ENCODE peak calls at places on chromosomes 6 and 20, in four cellular contexts. R is GM23338; K is heart left ventricle; S is CD8-positive, alpha-beta T cell. O is an unnamed sample.

GRCh38 chr20:11373391-11373790 is 544.3 kb upstream of the BTBD3 start:
- DNase-seq in R (no peak), K (peak), S (no peak), O (no peak)

GRCh38 chr6:162181741-162182401 is 545.7 kb downstream of the PRKN start:
- DNase-seq in R (no peak), K (no peak), S (no peak), O (no peak)

GRCh38 chr6:111461860-111462259 is 21.2 kb downstream of the REV3L start:
- DNase-seq in R (no peak), K (no peak), S (no peak), O (no peak)

GRCh38 chr6:112199001-112199403 is 55.4 kb downstream of the LAMA4 start:
- DNase-seq in R (peak), K (no peak), S (no peak), O (no peak)

GRCh38 chr20:1685304-1686052 is 27.9 kb upstream of the SIRPG start:
- DNase-seq in R (no peak), K (no peak), S (no peak), O (no peak)

GRCh38 chr6:166597711-166598440 is 11.4 kb upstream of the RAMACL start:
- DNase-seq in R (no peak), K (no peak), S (no peak), O (peak)

GRCh38 chr6:75528423-75528822 is 34.8 kb upstream of the FILIP1 start:
- DNase-seq in R (peak), K (no peak), S (no peak), O (no peak)

GRCh38 chr6:27096834-27097511 is 150.5 kb upstream of the PRSS16 start:
- DNase-seq in R (peak), K (peak), S (no peak), O (no peak)

GRCh38 chr6:25945175-25945574 is 14.7 kb upstream of the SLC17A2 start:
- DNase-seq in R (no peak), K (no peak), S (no peak), O (no peak)

GRCh38 chr20:58048096-58048702 is 180.3 kb downstream of the ANKRD60 start:
- DNase-seq in R (peak), K (no peak), S (no peak), O (peak)

GRCh38 chr20:7503501-7503900 is 436.8 kb downstream of the HAO1 start:
- DNase-seq in R (no peak), K (peak), S (no peak), O (no peak)

GRCh38 chr20:33301192-33301930 is 18.3 kb downstream of the BPIFB1 start:
- DNase-seq in R (peak), K (no peak), S (no peak), O (no peak)

GRCh38 chr6:155832596-155832995 is 377.0 kb upstream of the NOX3 start:
- DNase-seq in R (peak), K (no peak), S (no peak), O (no peak)

GRCh38 chr20:33072813-33073212 is 6.6 kb upstream of the BPIFB4 start:
- DNase-seq in R (no peak), K (no peak), S (no peak), O (no peak)

GRCh38 chr20:21707267-21707666 is 1.8 kb downstream of the PAX1 start:
- DNase-seq in R (no peak), K (no peak), S (no peak), O (no peak)

GRCh38 chr6:157621401-157621800 is 201.6 kb upstream of the SNX9 start:
- DNase-seq in R (no peak), K (no peak), S (no peak), O (no peak)

GRCh38 chr6:32116674-32117073 is 7.5 kb upstream of the TNXB start:
- DNase-seq in R (peak), K (no peak), S (no peak), O (no peak)
- TF ChIP-seq CTCF in R (peak), K (peak), S (peak), O (peak)

GRCh38 chr6:13528777-13529343 is 41.5 kb upstream of the GFOD1 start:
- DNase-seq in R (no peak), K (peak), S (no peak), O (no peak)

GRCh38 chr6:13526339-13526717 is 38.9 kb upstream of the GFOD1 start:
- DNase-seq in R (no peak), K (no peak), S (no peak), O (no peak)

GRCh38 chr6:13527669-13528051 is 40.3 kb upstream of the GFOD1 start:
- DNase-seq in R (no peak), K (no peak), S (no peak), O (no peak)

GRCh38 chr6:13528232-13528631 is 40.8 kb upstream of the GFOD1 start:
- DNase-seq in R (no peak), K (no peak), S (no peak), O (no peak)

DNA sequence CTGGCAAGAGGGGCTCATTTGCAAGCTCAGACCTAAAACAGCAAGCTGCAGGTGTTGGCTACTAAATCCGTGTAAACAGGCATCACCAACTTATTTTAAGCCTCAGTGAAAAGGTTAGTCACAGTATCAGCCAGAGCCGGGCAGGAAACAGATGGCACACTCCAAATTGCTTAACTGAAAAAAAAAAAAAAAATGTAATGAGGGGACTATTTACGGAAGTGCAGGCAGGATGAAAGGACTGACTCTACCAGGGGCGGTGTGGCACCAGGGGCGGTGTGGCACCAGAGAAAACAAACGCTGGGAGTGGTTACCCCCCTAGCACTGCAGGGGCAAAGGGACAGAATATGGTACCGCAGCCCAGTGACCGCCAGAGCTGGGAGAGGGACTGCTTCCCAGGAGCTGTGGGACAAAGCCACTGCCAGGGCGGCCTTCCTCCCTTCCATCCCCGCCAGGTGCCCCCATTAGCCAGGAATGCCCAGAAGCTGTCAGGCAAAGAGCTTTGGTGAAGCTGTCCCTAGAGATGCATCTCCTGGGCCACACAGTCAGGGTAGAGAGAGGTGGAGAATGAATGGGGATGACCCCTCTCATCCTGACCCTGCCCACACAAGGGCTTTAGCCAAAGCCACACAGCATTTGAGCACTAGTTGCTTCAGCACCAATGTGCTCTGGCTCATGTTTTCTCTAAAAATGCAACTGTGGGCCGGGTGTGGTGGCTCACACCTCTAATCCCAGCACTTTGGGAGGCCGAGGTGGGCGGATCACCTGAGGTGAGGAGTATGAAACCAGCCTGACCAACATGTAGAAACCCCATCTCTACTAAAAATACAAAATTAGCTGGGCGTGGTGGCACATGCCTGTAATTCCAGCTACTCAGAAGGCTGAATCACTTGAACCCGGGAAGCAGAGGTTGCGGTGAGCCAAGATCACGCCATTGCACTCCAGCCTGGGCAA is 39.6 kb upstream of the GFOD1 start:
- DNase-seq in R (no peak), K (peak), S (no peak), O (no peak)
- TF ChIP-seq CTCF in R (no peak), K (no peak), S (no peak), O (no peak)

GRCh38 chr6:147508871-147509608 is 550 bp downstream of the SAMD5 start:
- DNase-seq in R (peak), K (no peak), S (no peak), O (no peak)

GRCh38 chr6:147507162-147508072 is 1.1 kb upstream of the SAMD5 start:
- DNase-seq in R (peak), K (peak), S (no peak), O (peak)

GRCh38 chr6:147508073-147508870 is at the start of gene SAMD5:
- DNase-seq in R (peak), K (peak), S (no peak), O (peak)

GRCh38 chr6:147504848-147505247 is 3.6 kb upstream of the SAMD5 start:
- DNase-seq in R (no peak), K (no peak), S (no peak), O (no peak)

DNA sequence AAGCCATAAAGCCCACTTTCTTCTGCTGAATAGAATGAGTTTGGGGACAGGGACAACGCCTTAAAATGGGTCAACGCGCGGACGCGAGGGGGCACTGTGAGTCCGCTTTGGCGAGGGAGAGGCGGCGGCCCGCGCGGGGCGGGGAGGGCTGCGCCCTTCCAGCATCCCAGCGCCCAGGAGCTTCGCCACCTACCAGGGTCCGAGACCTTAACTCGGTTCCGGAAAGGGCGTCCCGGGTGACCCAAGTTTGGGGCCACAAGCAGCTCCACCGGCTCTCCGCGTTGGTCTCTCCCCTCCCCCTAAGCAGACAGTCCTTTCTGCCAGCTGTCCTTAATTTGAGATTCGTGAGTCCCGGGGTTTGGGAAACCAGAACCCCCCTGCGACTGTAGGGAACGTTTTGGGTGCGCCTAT is 1.8 kb upstream of the SAMD5 start:
- DNase-seq in R (peak), K (peak), S (no peak), O (peak)
- TF ChIP-seq CTCF in R (peak), K (peak), S (no peak), O (peak)

DNA sequence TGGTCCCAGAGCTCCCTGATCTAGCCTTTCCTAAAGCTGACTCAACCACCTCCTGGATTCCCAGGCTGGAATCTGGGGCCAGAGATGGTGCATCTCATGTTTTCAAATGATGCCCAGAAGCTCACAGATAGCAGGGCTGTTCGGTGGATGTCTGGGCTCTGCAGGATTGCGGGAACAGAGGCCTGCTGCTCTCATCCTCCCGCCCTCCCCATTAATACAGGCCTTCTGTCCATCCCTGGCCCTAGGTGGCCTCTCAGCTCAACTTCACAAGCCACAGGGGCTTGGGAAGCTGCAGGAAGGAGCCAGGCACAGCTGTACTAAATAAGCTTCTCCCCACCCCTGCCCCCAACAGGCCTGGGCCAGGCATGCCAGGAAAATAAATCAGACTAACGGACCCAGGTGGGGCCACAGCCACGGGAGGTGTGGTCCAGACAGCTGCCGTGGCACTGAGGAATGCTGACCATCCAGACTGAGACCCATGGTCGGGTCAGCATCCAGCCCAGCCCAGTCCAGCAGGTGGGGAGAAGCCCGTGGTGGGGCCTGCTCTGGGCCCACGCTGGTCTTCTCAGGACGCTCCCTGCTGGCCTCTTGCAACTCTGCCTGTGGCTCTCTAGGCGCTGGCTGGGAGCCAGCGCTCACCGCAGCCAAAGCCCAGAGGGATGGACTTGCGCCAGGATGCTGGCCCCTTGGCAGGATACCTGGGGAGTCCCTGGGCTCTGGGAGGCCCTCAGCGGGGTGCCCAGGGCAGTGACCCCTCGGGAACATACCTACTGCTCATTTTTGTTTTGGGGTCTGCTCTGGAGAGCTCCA is 8.5 kb upstream of the YTHDF1 start:
- DNase-seq in R (no peak), K (peak), S (no peak), O (no peak)
- TF ChIP-seq CTCF in R (peak), K (no peak), S (no peak), O (peak)

GRCh38 chr6:83436674-83437073 is 5.8 kb upstream of the ME1 start:
- DNase-seq in R (no peak), K (no peak), S (no peak), O (no peak)
- TF ChIP-seq CTCF in R (no peak), K (no peak), S (no peak), O (no peak)

DNA sequence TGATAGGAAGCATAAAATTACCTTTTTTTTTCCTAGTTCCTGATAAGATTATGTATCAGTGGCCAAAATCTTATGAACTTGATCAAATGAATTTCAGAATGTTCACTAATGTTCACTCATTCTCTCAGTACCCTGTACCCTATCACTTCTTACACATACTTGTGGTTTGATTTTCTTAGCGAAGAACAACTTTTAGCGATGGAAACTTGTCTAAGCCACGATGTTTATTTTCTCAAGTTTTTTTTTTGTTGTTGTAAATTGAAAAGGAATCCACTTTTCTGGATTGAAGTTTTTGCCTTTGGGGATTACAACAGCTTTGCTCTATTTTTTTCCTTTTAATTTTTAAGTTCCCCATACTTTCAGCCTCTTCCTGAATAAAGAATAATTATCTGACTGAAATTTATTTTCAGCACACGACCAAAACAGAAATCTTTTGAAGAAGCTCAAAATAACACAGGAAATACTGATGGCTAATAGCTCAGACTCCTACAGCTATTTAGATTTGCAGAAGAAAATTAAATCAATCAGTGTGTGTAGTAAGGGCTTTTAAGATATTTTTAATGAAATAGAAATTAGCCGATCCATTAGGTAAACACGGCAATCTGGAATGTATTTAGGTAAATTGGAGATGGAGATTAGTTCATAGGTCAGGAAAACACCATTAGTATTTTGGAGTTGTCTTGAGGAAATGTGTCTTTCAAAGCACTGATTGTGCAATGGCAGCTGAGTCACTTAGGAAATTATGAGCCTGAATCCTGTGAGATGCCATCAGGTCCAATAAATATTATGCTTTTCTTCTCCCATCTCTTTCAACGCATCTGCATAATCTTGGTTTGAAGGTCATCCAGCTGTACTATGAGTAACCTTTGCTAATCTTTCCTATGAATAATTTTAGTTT is 217.5 kb downstream of the GJA1 start:
- DNase-seq in R (no peak), K (no peak), S (no peak), O (no peak)
- TF ChIP-seq CTCF in R (no peak), K (no peak), S (no peak), O (no peak)

DNA sequence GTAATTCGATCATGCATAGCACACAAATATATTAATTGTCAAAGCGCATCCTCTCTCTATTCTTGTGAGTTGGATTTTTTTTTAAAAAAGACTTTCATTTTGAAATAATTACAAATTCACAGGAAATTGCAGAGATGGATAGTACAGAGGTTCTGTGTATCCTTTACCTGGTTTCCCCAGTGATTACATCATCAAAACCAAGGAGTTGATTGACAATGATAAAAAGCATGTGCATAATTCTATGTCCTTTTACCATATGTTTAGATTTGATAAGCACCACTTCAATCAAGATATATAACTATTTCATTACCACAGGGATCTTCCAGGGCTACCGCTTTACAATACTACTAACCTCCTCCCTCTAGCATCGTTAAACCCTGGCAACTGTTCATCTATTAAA is 40.2 kb downstream of the CCN2 start:
- DNase-seq in R (no peak), K (no peak), S (no peak), O (no peak)
- TF ChIP-seq CTCF in R (no peak), K (no peak), S (no peak), O (no peak)

DNA sequence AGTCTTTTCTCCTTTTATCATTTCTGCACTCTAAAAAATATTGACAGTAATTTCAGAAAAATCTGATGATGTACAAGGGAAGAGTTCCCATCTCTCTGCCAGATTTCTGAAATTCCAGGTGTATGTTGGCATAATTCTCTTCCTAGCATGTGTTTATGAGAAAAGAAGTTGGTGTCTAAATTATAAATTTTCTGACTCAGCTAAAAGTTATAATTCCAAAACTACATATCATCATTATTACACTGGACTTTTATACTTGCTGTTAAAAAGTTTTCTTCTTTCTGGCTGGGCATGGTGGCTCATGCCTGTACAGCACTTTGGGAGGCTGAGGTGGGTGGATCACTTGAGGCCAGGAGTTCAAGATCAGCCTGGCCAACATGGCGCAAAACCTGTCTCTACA is 135.7 kb upstream of the SAMD5 start:
- DNase-seq in R (no peak), K (no peak), S (no peak), O (no peak)
- TF ChIP-seq CTCF in R (no peak), K (no peak), S (no peak), O (no peak)

DNA sequence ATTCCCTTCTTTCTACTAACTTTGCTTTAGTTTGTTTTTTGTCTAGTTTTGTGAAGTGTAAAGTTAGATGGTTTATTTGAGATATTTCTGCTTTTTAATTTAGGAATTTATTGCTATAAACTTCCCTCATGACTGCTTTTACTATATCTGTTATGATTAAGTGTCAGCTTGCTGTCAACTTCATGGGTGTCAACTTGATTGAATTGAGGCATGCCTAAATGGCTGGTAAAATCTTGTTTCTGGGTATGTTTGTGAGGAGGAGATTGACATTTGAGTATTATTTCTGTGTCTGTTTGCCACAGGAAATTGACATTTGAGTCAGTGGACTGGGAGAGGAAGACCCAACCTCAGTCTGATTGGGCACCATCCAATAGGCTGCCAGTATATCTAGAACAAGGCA is 1147.0 kb upstream of the EYS start:
- DNase-seq in R (no peak), K (no peak), S (no peak), O (no peak)
- TF ChIP-seq CTCF in R (no peak), K (no peak), S (no peak), O (no peak)

GRCh38 chr6:88422831-88423230 is 256.7 kb upstream of the CNR1 start:
- DNase-seq in R (peak), K (no peak), S (no peak), O (no peak)
- TF ChIP-seq CTCF in R (peak), K (no peak), S (no peak), O (no peak)